ENCODE peak calls at places on chromosome 17, in six cellular contexts. V is cardiac fibroblast, K is fibroblast of villous mesenchyme, I is psoas muscle, X is heart right ventricle, J is astrocyte of the spinal cord. H is an unnamed sample.

GRCh38 chr17:33560165-33560564 is 267.1 kb upstream of the ASIC2 start:
- DNase-seq in K (peak), I (no peak), X (no peak), J (peak), V (peak), H (no peak)

GRCh38 chr17:20087538-20088250 is 78.5 kb downstream of the SPECC1 start:
- DNase-seq in J (no peak), V (no peak), I (no peak), X (no peak), K (no peak), H (no peak)

GRCh38 chr17:79621151-79621940 is 10.5 kb upstream of the RBFOX3 start:
- DNase-seq in I (no peak), X (no peak), K (no peak), J (no peak), V (no peak), H (peak)

GRCh38 chr17:61463068-61463980 is 11.1 kb downstream of the TBX4 start:
- DNase-seq in X (no peak), K (no peak), J (no peak), V (no peak), I (no peak), H (no peak)

GRCh38 chr17:14019186-14019956 is 49.9 kb upstream of the COX10 start:
- DNase-seq in J (no peak), V (peak), X (no peak), K (peak), I (no peak), H (no peak)

GRCh38 chr17:4477286-4477791 is 21.3 kb upstream of the SPNS2 start:
- DNase-seq in K (no peak), X (no peak), J (no peak), V (no peak), I (no peak), H (no peak)

GRCh38 chr17:27536781-27537180 is 80.5 kb downstream of the KSR1 start:
- DNase-seq in V (no peak), K (no peak), J (no peak), X (no peak), I (no peak), H (no peak)

GRCh38 chr17:44905006-44906000 is 6.1 kb upstream of the EFTUD2 start:
- DNase-seq in V (no peak), K (no peak), X (no peak), J (no peak), I (no peak), H (no peak)

GRCh38 chr17:75516255-75516618 is at the start of gene TSEN54:
- DNase-seq in V (peak), K (peak), I (peak), J (peak), X (peak), H (peak)

GRCh38 chr17:76473541-76473985 is 6.2 kb downstream of the AANAT start:
- DNase-seq in J (no peak), I (no peak), X (no peak), K (no peak), V (no peak), H (no peak)

GRCh38 chr17:30221346-30221745 is 14.2 kb downstream of the SLC6A4 start:
- DNase-seq in K (no peak), V (no peak), J (no peak), X (no peak), I (no peak), H (no peak)

GRCh38 chr17:67105213-67105612 is 60.9 kb downstream of the CACNG1 start:
- DNase-seq in J (peak), K (peak), V (peak), I (no peak), X (no peak), H (no peak)

GRCh38 chr17:79648181-79648831 is 37.5 kb upstream of the RBFOX3 start:
- DNase-seq in K (no peak), J (no peak), V (no peak), I (no peak), X (no peak), H (no peak)

GRCh38 chr17:13288248-13288647 is 270.4 kb upstream of the ELAC2 start:
- DNase-seq in V (no peak), K (no peak), I (no peak), J (no peak), X (no peak), H (no peak)

GRCh38 chr17:66747561-66748275 is 87.2 kb upstream of the CACNG5 start:
- DNase-seq in K (peak), I (no peak), J (peak), V (peak), X (no peak), H (no peak)

GRCh38 chr17:51439395-51440229 is 179.3 kb downstream of the UTP18 start:
- DNase-seq in X (no peak), V (no peak), I (no peak), K (no peak), J (no peak), H (no peak)

GRCh38 chr17:15290605-15291004 is 25.5 kb upstream of the PMP22 start:
- DNase-seq in X (no peak), J (no peak), I (no peak), V (no peak), K (no peak), H (no peak)

GRCh38 chr17:1485311-1485747 is 7.2 kb downstream of the MYO1C start:
- DNase-seq in V (peak), K (peak), J (no peak), X (peak), I (peak), H (no peak)

DNA sequence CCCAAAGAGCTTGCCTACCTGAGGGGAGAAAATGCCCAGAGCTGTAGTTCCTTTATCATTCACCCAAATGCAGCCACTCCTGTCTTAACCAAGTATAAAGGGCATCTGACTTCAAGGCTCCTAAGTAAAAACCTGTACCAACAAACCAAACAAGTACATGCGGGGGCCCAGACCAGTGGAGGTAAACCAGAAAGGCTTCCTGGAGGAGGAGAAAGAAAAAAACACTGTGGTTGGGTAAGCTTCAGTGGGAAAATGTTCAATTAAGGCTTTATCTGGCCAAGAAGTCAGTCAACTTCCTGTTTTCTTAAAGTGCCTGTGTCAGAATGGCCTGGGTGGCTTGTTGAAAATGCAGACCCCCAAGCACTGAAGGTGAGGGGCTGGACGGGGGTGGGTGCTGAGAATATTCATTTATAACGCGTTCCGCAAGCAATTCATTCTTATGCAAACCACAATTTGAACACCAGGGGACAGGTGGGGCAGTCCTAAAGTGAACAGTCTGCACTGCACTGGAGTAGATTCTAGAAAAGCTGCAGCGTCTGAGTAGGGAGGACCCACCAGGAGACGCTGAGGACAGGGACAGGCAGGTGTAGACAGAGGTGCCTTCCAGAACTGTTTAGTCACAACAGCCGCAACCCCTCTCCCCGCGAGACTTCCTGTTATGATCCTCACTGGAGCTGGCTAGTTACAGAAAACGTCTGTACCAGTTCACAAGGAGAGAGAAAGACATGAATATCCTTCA is 467.1 kb downstream of the SOX9 start:
- DNase-seq in J (peak), I (no peak), K (peak), X (no peak), V (peak), H (no peak)
- TF ChIP-seq CTCF in J (peak), I (no peak), K (no peak), X (no peak), V (no peak), H (no peak)

GRCh38 chr17:69088643-69089200 is 28.0 kb upstream of the ABCA9 start:
- DNase-seq in V (no peak), I (no peak), J (no peak), K (no peak), X (no peak), H (no peak)

GRCh38 chr17:69082696-69083095 is 22.0 kb upstream of the ABCA9 start:
- DNase-seq in V (no peak), X (no peak), K (no peak), J (no peak), I (no peak), H (no peak)

GRCh38 chr17:69090365-69090764 is 29.6 kb upstream of the ABCA9 start:
- DNase-seq in I (no peak), X (no peak), J (no peak), V (no peak), K (no peak), H (no peak)

GRCh38 chr17:69084911-69085310 is 24.2 kb upstream of the ABCA9 start:
- DNase-seq in K (no peak), I (no peak), J (no peak), X (no peak), V (no peak), H (no peak)
- TF ChIP-seq CTCF in K (peak), I (no peak), J (peak), X (peak), V (peak), H (peak)

DNA sequence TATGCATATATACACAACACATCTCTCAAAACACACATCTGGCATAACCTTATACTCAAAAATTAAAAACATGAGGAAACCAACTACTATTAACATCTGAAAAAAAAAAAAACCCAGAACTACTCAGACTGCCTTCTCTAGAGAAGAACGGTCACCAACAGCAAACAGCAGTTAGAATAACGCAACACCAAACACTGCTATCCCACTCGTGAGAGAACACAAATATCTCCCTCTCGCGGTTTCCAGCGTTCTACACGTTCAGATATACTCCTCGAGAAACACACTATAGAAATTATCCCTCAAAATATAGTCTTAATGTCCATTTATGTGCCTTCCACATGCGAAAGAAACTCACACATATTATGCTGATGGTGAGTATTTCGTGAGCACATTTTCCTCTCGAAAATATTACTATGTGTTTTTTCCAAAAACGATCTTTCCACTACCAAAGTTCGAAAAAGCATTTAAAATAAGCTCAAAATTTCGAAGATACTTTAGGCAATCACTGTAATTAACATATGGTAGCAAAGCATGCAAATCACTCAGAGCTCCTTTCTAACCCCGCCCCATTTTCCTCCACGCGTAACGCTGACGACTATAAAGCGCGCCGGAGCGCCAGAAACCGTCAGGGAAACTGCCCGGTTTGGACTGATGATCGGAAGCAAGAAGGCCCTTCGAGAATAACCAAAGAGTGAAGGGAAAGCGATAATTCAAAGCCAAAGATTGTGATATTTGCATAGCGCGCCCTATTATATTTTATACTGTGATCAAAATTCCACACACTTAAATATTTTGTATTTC is 60.1 kb downstream of the TEX14 start:
- DNase-seq in J (peak), V (peak), X (peak), K (peak), I (peak), H (no peak)
- TF ChIP-seq CTCF in J (no peak), V (peak), X (peak), K (peak), I (peak), H (peak)

DNA sequence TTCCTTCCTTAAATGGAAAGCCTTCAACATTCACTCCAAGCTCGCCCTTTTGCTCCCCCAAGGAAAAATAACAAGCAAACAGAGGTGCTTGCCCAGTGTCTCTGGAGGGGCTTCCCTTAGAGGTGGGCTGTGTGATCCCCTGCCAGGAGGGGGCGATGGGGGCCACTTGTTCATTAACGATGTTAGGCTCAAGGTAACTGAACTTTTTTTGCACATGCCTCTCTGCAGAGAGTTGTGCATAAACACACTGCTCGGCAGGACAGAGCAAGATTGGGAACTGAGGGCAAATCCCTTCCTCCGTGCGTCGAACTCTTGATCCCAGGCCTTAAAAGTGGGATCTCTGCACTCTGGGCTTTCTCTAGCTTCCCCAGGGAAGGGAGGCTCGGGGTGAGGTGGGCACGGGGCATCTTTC is 15.5 kb upstream of the NAGLU start:
- DNase-seq in K (no peak), J (no peak), V (no peak), I (no peak), X (no peak), H (no peak)
- TF ChIP-seq CTCF in K (peak), J (peak), V (peak), I (no peak), X (peak), H (peak)

GRCh38 chr17:8156174-8156992 is 4.2 kb upstream of the PER1 start:
- DNase-seq in V (peak), I (peak), K (peak), J (peak), X (peak), H (peak)
- TF ChIP-seq CTCF in V (no peak), I (no peak), K (peak), J (no peak), X (peak), H (no peak)

GRCh38 chr17:22692066-22692800 is 999.9 kb downstream of the KCNJ18 start:
- DNase-seq in K (no peak), X (no peak), J (no peak), V (no peak), I (no peak), H (no peak)

GRCh38 chr17:22692801-22693171 is 1000.5 kb downstream of the KCNJ18 start:
- DNase-seq in X (no peak), J (no peak), V (no peak), I (no peak), K (no peak), H (no peak)

GRCh38 chr17:22695228-22695619 is 1002.9 kb downstream of the KCNJ18 start:
- DNase-seq in K (no peak), X (no peak), V (no peak), J (no peak), I (no peak), H (no peak)

DNA sequence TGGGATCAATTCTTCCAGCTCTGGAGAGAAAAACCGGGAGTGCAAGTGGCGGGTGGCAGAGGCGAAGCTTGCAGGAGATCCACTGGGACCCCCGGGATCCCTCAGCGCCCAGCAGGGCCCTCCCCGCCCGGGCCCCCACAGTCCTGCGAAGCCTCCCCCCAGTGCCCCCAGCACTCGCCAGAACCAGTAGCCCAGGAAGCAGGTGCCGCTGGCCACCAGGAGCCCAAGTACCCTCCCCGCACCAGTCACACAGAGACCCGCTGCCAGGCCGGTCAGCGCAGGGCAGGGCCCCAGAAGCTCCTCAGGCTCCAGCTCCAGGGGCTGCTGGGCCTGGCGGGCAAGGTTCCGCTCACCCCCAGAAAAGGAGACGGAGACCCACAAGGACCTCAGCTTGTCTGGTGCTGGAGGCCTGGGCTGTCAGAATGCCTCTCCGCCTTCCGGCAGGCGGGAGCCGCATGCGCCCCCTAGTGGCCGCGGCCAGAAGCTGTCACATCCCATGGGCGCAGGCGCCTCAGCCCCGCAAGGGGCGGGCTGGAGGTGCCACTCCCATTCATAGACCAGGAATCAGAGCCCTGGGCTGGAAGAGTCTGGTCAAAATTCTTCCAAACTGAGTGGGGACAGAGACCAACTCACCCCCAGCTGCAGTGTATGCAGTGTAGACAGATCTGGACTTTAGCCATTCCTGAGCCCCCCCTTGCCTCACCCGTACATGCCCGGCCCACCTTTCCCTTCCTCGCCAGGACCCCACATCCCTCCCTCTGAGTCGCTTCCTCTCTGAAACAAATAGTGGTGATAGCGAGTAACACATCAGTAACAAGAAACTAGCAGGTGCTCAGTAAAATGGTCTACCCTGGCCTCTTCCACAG is 1002.3 kb downstream of the KCNJ18 start:
- DNase-seq in V (no peak), J (no peak), I (no peak), K (no peak), X (no peak), H (no peak)
- TF ChIP-seq CTCF in V (peak), J (peak), I (peak), K (no peak), X (peak), H (no peak)